ENCODE peak calls at places on chromosome 21, in five cellular contexts. A is LHCN-M2; Z is effector memory CD8-positive, alpha-beta T cell; V is anterior cingulate cortex; H is PC-9. L is an unnamed sample.

GRCh38 chr21:21159253-21159899 is 161.2 kb downstream of the NCAM2 start:
- DNase-seq in A (no peak), Z (no peak), H (no peak), V (no peak), L (no peak)

GRCh38 chr21:38914531-38915385 is 109.0 kb downstream of the ETS2 start:
- DNase-seq in A (no peak), V (no peak), Z (no peak), H (no peak), L (no peak)

GRCh38 chr21:15823486-15824150 is 93.8 kb downstream of the USP25 start:
- DNase-seq in V (no peak), Z (no peak), H (no peak), A (no peak), L (peak)

GRCh38 chr21:44946254-44947041 is 6.6 kb downstream of the SLX9 start:
- DNase-seq in Z (no peak), A (no peak), H (no peak), V (no peak), L (no peak)

GRCh38 chr21:25307489-25307888 is 299.8 kb downstream of the MRPL39 start:
- DNase-seq in V (no peak), A (peak), Z (no peak), H (no peak), L (no peak)

GRCh38 chr21:39336457-39337008 is 12.4 kb downstream of the HMGN1 start:
- DNase-seq in A (no peak), V (no peak), H (no peak), Z (no peak), L (no peak)

GRCh38 chr21:35019631-35020032 is 29.5 kb downstream of the RUNX1 start:
- DNase-seq in V (no peak), H (no peak), Z (no peak), A (no peak), L (no peak)

GRCh38 chr21:29664615-29665014 is 275.2 kb downstream of the GRIK1 start:
- DNase-seq in H (no peak), A (no peak), Z (no peak), V (no peak), L (no peak)

GRCh38 chr21:20276954-20277353 is 721.3 kb upstream of the NCAM2 start:
- DNase-seq in A (no peak), H (no peak), Z (no peak), V (no peak), L (no peak)

GRCh38 chr21:24823247-24823646 is 784.0 kb downstream of the MRPL39 start:
- DNase-seq in A (no peak), V (no peak), H (no peak), Z (no peak), L (no peak)

GRCh38 chr21:44872568-44873355 is 728 bp downstream of the PTTG1IP start:
- DNase-seq in Z (no peak), A (peak), H (no peak), V (peak), L (peak)

GRCh38 chr21:33801424-33802405 is 113.9 kb downstream of the ATP5PO start:
- DNase-seq in Z (no peak), H (peak), V (no peak), A (peak), L (no peak)

GRCh38 chr21:41481191-41481590 is 26.8 kb downstream of the TMPRSS2 start:
- DNase-seq in H (no peak), V (no peak), A (no peak), Z (no peak), L (no peak)

GRCh38 chr21:39633770-39634181 is 21.0 kb downstream of the B3GALT5 start:
- DNase-seq in A (peak), Z (no peak), H (peak), V (no peak), L (no peak)